ENCODE peak calls at places on chromosomes 16 and 17, in four cellular contexts. U is K562, X is GM12878, A is HepG2. R is an unnamed sample.

GRCh38 chr16:56109205-56109604 is 82.1 kb upstream of the GNAO1 start:
- DNase-seq in U (no peak), X (no peak), A (no peak), R (no peak)

GRCh38 chr16:2663553-2664521 is 18.5 kb upstream of the KCTD5 start:
- DNase-seq in U (no peak), X (no peak), A (no peak), R (peak)

GRCh38 chr17:69358688-69359596 is 32.0 kb upstream of the ABCA5 start:
- DNase-seq in U (no peak), X (peak), A (peak), R (no peak)

GRCh38 chr17:64158411-64158810 is 28.5 kb upstream of the ERN1 start:
- DNase-seq in U (no peak), X (no peak), A (no peak), R (no peak)

GRCh38 chr16:83402969-83403368 is 404.8 kb upstream of the HSBP1 start:
- DNase-seq in U (no peak), X (no peak), A (no peak), R (no peak)

GRCh38 chr17:12618557-12618956 is 47.1 kb upstream of the MYOCD start:
- DNase-seq in U (no peak), X (no peak), A (no peak), R (no peak)

GRCh38 chr17:63156986-63157385 is 191.0 kb downstream of the TANC2 start:
- DNase-seq in U (no peak), X (no peak), A (no peak), R (no peak)

GRCh38 chr16:75483222-75483621 is 12.0 kb downstream of the CHST6 start:
- DNase-seq in U (no peak), X (no peak), A (no peak), R (no peak)

GRCh38 chr17:57781386-57782050 is 36.4 kb upstream of the CCDC182 start:
- DNase-seq in U (no peak), X (no peak), A (no peak), R (no peak)

GRCh38 chr16:9665851-9666271 is 516.4 kb downstream of the GRIN2A start:
- DNase-seq in U (no peak), X (no peak), A (no peak), R (no peak)

GRCh38 chr17:80760501-80760900 is 215.9 kb downstream of the RPTOR start:
- DNase-seq in U (no peak), X (peak), A (no peak), R (no peak)

GRCh38 chr17:43907425-43907981 is at the start of gene MPP2:
- DNase-seq in U (peak), X (no peak), A (peak), R (peak)

GRCh38 chr17:75722076-75722475 is 817 bp downstream of the ITGB4 start:
- DNase-seq in U (no peak), X (no peak), A (no peak), R (no peak)

GRCh38 chr16:4192206-4192605 is 49.7 kb downstream of the SRL start:
- DNase-seq in U (no peak), X (no peak), A (no peak), R (no peak)

GRCh38 chr16:71537643-71538042 is 11.4 kb downstream of the CHST4 start:
- DNase-seq in U (peak), X (peak), A (peak), R (peak)

GRCh38 chr17:61410555-61411089 is 11.0 kb downstream of the TBX2 start:
- DNase-seq in U (no peak), X (no peak), A (no peak), R (no peak)

GRCh38 chr16:82192665-82193064 is 22.6 kb upstream of the MPHOSPH6 start:
- DNase-seq in U (no peak), X (no peak), A (no peak), R (no peak)

GRCh38 chr16:65069090-65069489 is 52.8 kb downstream of the CDH11 start:
- DNase-seq in U (no peak), X (no peak), A (no peak), R (no peak)

GRCh38 chr16:57303910-57304168 is 19.4 kb upstream of the PLLP start:
- DNase-seq in U (no peak), X (no peak), A (no peak), R (no peak)

GRCh38 chr17:40485851-40486512 is 15.4 kb downstream of the TNS4 start:
- DNase-seq in U (no peak), X (no peak), A (peak), R (no peak)

GRCh38 chr17:44200478-44201155 is 933 bp upstream of the ATXN7L3 start:
- DNase-seq in U (no peak), X (no peak), A (peak), R (no peak)

GRCh38 chr17:42817866-42818265 is 6.2 kb downstream of the BECN1 start:
- DNase-seq in U (no peak), X (no peak), A (no peak), R (no peak)
- TF ChIP-seq FOXK2 in U (no peak), X (no peak), A (no peak), R (no peak)

GRCh38 chr16:11708421-11708820 is 34.2 kb downstream of the TXNDC11 start:
- DNase-seq in U (no peak), X (no peak), A (no peak), R (no peak)

GRCh38 chr16:11707679-11708197 is 34.9 kb downstream of the TXNDC11 start:
- DNase-seq in U (no peak), X (no peak), A (peak), R (no peak)

GRCh38 chr16:11715246-11715947 is 27.3 kb downstream of the TXNDC11 start:
- DNase-seq in U (no peak), X (no peak), A (peak), R (no peak)

GRCh38 chr16:11712122-11712521 is 30.5 kb downstream of the TXNDC11 start:
- DNase-seq in U (no peak), X (no peak), A (no peak), R (no peak)

DNA sequence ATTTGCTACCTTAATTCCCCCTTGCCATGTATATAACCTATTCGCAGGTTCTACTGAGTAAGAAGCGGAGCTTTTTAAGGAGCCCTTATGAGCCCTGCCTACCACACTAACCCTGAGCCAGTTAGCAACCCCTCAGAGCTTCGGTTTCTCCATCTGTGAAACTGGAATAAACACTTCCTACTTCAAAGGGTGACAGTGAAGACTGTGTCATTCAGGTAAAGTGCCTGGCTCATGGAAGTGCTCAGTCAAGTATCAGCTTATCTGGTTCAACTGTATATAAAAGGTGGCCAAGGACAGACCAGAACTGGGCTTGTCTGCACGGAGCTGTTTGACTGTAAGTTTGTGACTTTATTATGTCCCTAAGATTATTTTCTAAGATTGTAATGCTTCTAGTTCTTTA is 31.0 kb downstream of the TXNDC11 start:
- DNase-seq in U (no peak), X (no peak), A (no peak), R (no peak)
- TF ChIP-seq SP1 in U (no peak), X (no peak), A (no peak), R (no peak)

GRCh38 chr17:158379-158778 is 21.0 kb downstream of the SCGB1C2 start:
- DNase-seq in U (no peak), X (no peak), A (no peak), R (no peak)
- TF ChIP-seq FOXK2 in U (no peak), X (no peak), A (no peak), R (no peak)

GRCh38 chr17:65183736-65184135 is 46.6 kb downstream of the RGS9 start:
- DNase-seq in U (no peak), X (no peak), A (no peak), R (no peak)

GRCh38 chr17:65177901-65178300 is 40.7 kb downstream of the RGS9 start:
- DNase-seq in U (no peak), X (no peak), A (no peak), R (no peak)

GRCh38 chr17:65182233-65182632 is 45.1 kb downstream of the RGS9 start:
- DNase-seq in U (no peak), X (peak), A (no peak), R (no peak)

GRCh38 chr17:65184235-65184959 is 47.2 kb downstream of the RGS9 start:
- DNase-seq in U (no peak), X (no peak), A (no peak), R (no peak)

DNA sequence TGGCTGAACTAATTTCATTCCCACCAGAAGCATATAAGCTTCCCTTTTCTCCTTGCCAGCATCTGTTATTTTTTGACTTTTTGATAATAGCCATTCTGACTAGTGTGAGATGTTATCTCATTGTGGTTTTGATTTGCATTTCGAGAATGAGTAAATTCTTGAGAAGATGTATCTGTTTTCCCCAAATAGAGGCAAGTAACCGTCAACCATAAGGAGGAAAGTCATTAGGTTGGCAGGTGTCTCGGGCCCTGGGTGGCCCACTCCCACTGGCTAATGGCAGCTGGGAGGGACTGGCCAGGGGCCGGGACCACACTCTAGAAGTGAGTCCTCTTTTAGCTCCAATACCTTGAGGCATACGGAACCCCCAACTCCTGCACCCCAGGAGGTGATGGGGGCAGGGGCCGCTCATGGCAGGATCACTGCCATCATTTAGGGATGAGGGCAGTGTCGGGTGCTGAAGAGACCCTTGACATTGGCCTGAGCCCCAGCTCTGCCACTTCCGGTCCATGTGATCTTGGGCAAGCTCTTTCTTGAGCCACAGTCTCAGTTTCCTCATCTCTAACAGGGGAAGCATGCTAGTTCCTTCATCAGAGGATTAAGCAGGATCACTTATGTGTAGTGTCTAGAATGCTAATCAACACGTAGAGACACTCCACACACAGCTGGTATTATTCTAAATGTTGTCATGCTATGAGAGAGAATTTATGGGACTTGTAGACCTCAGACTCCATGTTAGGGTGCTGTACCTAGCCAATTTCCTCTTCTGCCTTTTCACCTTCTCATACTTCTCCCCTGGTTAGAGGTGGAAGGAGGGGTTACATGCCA is 44.3 kb downstream of the RGS9 start:
- DNase-seq in U (no peak), X (peak), A (no peak), R (no peak)
- TF ChIP-seq SP1 in U (no peak), X (peak), A (no peak), R (no peak)

R was measured in HEK293T.